ENCODE peak calls at places on chromosomes 4 and X, in ten cellular contexts. J is thoracic aorta; P is AG09309; K is tibial nerve; F is endodermal cell; T is pancreas; A is astrocyte of the cerebellum; D is aorta; N is coronary artery; E is naive thymus-derived CD4-positive, alpha-beta T cell. Z is an unnamed sample.

GRCh38 chr4:186820371-186820990 is 96.8 kb upstream of the FAT1 start:
- DNase-seq in J (no peak), P (no peak), K (no peak), F (no peak), T (no peak), A (no peak), D (no peak), N (no peak), E (no peak), Z (peak; percentile 7)

GRCh38 chrX:39164212-39164611 is 363.0 kb downstream of the MID1IP1 start:
- DNase-seq in J (no peak), P (no peak), K (no peak), F (no peak), T (no peak), A (no peak), D (no peak), N (no peak), E (no peak), Z (no peak)

GRCh38 chrX:1521459-1521956 is 15.5 kb downstream of the P2RY8 start:
- DNase-seq in J (no peak), P (no peak), K (no peak), F (peak; percentile 75), T (no peak), A (no peak), D (no peak), N (no peak), E (peak; percentile 62), Z (no peak)

GRCh38 chr4:15575951-15576350 is 79.2 kb downstream of the FBXL5 start:
- DNase-seq in J (no peak), P (no peak), K (no peak), F (no peak), T (no peak), A (no peak), D (no peak), N (no peak), E (no peak), Z (no peak)

GRCh38 chr4:68895561-68896198 is 55.9 kb downstream of the UGT2A3 start:
- DNase-seq in J (no peak), P (no peak), K (no peak), F (no peak), T (no peak), A (no peak), D (no peak), N (no peak), E (no peak), Z (no peak)

GRCh38 chr4:101689220-101689619 is 101.3 kb upstream of the BANK1 start:
- DNase-seq in J (no peak), P (no peak), K (no peak), F (no peak), T (no peak), A (no peak), D (no peak), N (no peak), E (no peak), Z (no peak)

GRCh38 chr4:109052699-109053656 is 249.5 kb downstream of the COL25A1 start:
- DNase-seq in J (no peak), P (no peak), K (no peak), F (no peak), T (no peak), A (no peak), D (no peak), N (no peak), E (no peak), Z (no peak)

GRCh38 chr4:80452768-80453167 is 117.2 kb downstream of the CFAP299 start:
- DNase-seq in J (no peak), P (no peak), K (no peak), F (no peak), T (no peak), A (no peak), D (no peak), N (no peak), E (no peak), Z (no peak)

GRCh38 chr4:139844459-139845036 is 178.9 kb downstream of the MGST2 start:
- DNase-seq in J (no peak), P (no peak), K (no peak), F (no peak), T (no peak), A (no peak), D (no peak), N (no peak), E (no peak), Z (peak; percentile 9)

GRCh38 chrX:123731258-123731986 is 1.4 kb downstream of the THOC2 start:
- DNase-seq in J (no peak), P (no peak), K (no peak), F (no peak), T (no peak), A (no peak), D (no peak), N (no peak), E (no peak), Z (peak; percentile 55)

DNA sequence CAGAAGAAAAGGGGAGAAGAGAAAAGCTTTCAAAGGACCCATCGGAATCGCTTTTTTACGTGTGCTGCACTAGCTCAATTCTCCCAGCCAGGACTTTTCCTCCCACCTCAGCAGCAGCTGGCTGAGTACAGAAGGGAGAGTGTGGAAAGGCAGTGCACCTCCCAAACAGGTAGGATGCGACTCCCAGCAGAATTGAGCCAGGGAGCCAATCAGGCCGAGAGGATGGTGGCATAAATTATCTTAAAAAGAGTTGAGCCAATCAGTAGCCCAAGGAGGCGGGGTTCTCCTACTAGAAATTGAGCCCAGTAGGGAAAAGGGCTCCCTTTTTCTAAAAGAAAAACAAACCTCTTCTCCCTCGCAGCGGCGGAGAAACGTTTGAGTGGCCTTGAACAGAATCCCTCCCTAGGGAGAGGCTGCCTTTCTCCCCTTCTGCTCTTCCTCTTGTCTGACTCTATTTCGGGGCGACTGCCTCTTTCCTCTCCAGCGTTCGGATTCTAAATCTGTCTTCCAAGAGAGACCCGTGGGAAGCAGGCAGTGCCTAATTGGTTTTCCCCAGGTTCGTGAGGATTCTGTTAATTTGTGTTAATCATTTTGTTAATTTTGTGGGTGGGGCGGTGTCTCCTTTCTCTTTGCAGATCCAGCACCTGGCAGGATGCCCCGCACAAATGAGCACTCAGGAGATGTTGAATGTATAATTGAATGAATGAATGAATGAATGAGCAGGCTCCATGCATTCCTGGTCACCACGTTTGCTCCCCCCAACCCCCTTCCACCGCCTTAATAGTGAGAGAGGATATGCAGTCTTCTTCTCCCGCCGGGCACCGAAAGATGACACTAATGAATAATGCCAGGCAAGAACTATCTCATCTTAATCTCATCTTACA is at the start of gene GABRG1:
- DNase-seq in J (no peak), P (no peak), K (no peak), F (peak; percentile 93), T (no peak), A (no peak), D (peak; percentile 32), N (no peak), E (no peak), Z (no peak)
- H3K4me3 ChIP-seq in J (no peak within 1 kb of the TSS), P (no peak within 1 kb of the TSS), K (peak within 1 kb of the TSS; percentile 13), F (peak within 1 kb of the TSS; percentile 56), T (no peak within 1 kb of the TSS), A (peak within 1 kb of the TSS; percentile 18), D (no peak within 1 kb of the TSS), N (no peak within 1 kb of the TSS), E (no peak within 1 kb of the TSS), Z (peak within 1 kb of the TSS; percentile 23)

GRCh38 chr4:91170756-91171155 is 1043.6 kb downstream of the CCSER1 start:
- DNase-seq in J (no peak), P (no peak), K (no peak), F (no peak), T (no peak), A (no peak), D (no peak), N (no peak), E (no peak), Z (no peak)
- H3K4me3 ChIP-seq in J (no peak overlapping the region), P (no peak overlapping the region), K (no peak overlapping the region), F (no peak overlapping the region), T (no peak overlapping the region), A (no peak overlapping the region), D (no peak overlapping the region), N (no peak overlapping the region), E (no peak overlapping the region), Z (no peak overlapping the region)

DNA sequence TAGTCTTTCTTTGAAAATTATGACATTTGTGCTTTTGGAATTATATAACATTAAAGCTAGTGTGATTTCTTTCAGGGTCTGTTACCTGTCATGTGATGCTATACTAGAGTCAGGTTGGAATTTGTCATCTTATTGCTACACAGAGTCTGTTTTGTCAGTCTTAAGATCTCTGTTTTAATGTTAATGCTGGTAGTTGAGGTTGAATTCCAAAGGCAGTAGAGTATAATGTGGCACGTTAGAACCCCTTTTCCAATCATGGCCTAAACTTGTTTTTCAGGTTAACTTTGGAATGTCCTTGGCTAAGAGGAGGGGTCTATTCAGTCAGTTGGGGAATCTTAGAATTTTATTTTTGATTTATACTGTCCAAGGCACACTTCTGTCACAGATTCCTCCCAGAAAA is 258.5 kb downstream of the PABPC4L start:
- DNase-seq in J (no peak), P (no peak), K (no peak), F (no peak), T (no peak), A (no peak), D (no peak), N (no peak), E (no peak), Z (no peak)
- H3K4me3 ChIP-seq in J (no peak overlapping the region), P (no peak overlapping the region), K (no peak overlapping the region), F (no peak overlapping the region), T (no peak overlapping the region), A (no peak overlapping the region), D (no peak overlapping the region), N (no peak overlapping the region), E (no peak overlapping the region), Z (no peak overlapping the region)

DNA sequence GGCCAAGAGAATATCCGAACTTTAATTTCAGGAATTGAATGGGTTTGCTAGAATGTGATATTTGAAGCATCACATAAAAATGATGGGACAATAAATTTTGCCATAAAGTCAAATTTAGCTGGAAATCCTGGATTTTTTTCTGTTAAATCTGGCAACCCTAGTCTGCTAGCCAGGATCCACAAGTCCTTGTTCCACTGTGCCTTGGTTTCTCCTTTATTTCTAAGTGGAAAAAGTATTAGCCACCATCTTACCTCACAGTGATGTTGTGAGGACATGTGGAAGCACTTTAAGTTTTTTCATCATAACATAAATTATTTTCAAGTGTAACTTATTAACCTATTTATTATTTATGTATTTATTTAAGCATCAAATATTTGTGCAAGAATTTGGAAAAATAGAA is 2.4 kb downstream of the CXCL8 start:
- DNase-seq in J (no peak), P (no peak), K (no peak), F (no peak), T (no peak), A (no peak), D (no peak), N (no peak), E (no peak), Z (no peak)
- H3K4me3 ChIP-seq in J (no peak overlapping the region), P (no peak overlapping the region), K (no peak overlapping the region), F (no peak overlapping the region), T (no peak overlapping the region), A (no peak overlapping the region), D (no peak overlapping the region), N (no peak overlapping the region), E (no peak overlapping the region), Z (no peak overlapping the region)